ENCODE peak calls at places on chromosomes 13 and 19, in seven cellular contexts. D is stomach, A is fibroblast of lung, I is tibial nerve, Z is gastrocnemius medialis, P is brain microvascular endothelial cell, R is SJSA1. J is an unnamed sample. For H3K27me3, the result is how much of the 10 kb centered on the place peaks cover.

GRCh38 chr13:46804391-46804815 is 7.4 kb upstream of the ESD start:
- DNase-seq in R (peak), A (peak), I (no peak), Z (no peak), P (peak), D (no peak), J (no peak)

GRCh38 chr19:17109962-17110598 is 34.5 kb downstream of the MYO9B start:
- DNase-seq in P (no peak), D (peak), I (peak), R (no peak), Z (peak), A (no peak), J (no peak)

GRCh38 chr19:17737690-17738153 is 13.6 kb upstream of the FCHO1 start:
- DNase-seq in R (no peak), I (no peak), A (peak), P (no peak), Z (no peak), D (no peak), J (no peak)

GRCh38 chr19:18278521-18279265 is 2.7 kb downstream of the JUND start:
- DNase-seq in P (peak), Z (no peak), A (no peak), I (no peak), D (peak), R (no peak), J (no peak)

GRCh38 chr13:113179374-113180230 is 21.2 kb downstream of the PROZ start:
- DNase-seq in D (no peak), P (peak), Z (no peak), R (peak), I (no peak), A (peak), J (no peak)

GRCh38 chr13:56187331-56187730 is 953.4 kb upstream of the PRR20A start:
- DNase-seq in P (no peak), A (no peak), Z (no peak), D (no peak), I (no peak), R (no peak), J (peak)

GRCh38 chr19:30556230-30556711 is 184.1 kb downstream of the ZNF536 start:
- DNase-seq in P (no peak), I (no peak), Z (no peak), A (no peak), R (no peak), D (no peak), J (no peak)

GRCh38 chr13:45827318-45827717 is 24.2 kb downstream of the SIAH3 start:
- DNase-seq in R (no peak), A (no peak), I (no peak), Z (no peak), P (no peak), D (no peak), J (no peak)

GRCh38 chr13:94217370-94217769 is 262.1 kb downstream of the DCT start:
- DNase-seq in A (no peak), P (peak), D (no peak), Z (no peak), R (no peak), I (no peak), J (no peak)

GRCh38 chr19:10258080-10258710 is 6.2 kb downstream of the MRPL4 start:
- DNase-seq in Z (no peak), I (no peak), D (no peak), A (no peak), R (no peak), P (no peak), J (no peak)

GRCh38 chr19:40304306-40304705 is 19.2 kb upstream of the AKT2 start:
- DNase-seq in R (no peak), A (no peak), Z (no peak), I (no peak), D (no peak), P (no peak), J (peak)

GRCh38 chr19:41995959-41996797 is 2.1 kb upstream of the ATP1A3 start:
- DNase-seq in R (no peak), P (no peak), D (no peak), I (no peak), A (no peak), Z (no peak), J (no peak)

GRCh38 chr19:31214086-31214485 is 135.2 kb downstream of the TSHZ3 start:
- DNase-seq in A (peak), I (no peak), D (peak), R (peak), Z (peak), P (peak), J (peak)

GRCh38 chr19:16168465-16169081 is 4.8 kb downstream of the CIB3 start:
- DNase-seq in A (no peak), I (no peak), D (no peak), Z (no peak), R (no peak), P (peak), J (no peak)

GRCh38 chr19:23474761-23475160 is 79.5 kb upstream of the ZNF91 start:
- DNase-seq in I (no peak), P (no peak), R (no peak), D (no peak), Z (no peak), A (no peak), J (no peak)

GRCh38 chr13:51453308-51453958 is 597 bp upstream of the INTS6 start:
- DNase-seq in R (peak), Z (no peak), D (no peak), I (peak), A (no peak), P (peak), J (peak)

GRCh38 chr13:31001647-31002046 is 69.2 kb downstream of the TEX26 start:
- DNase-seq in Z (no peak), P (peak), D (no peak), A (no peak), R (no peak), I (no peak), J (no peak)

GRCh38 chr19:10690351-10690781 is 10.9 kb upstream of the QTRT1 start:
- DNase-seq in A (peak), R (no peak), P (peak), D (peak), I (no peak), Z (no peak), J (no peak)

GRCh38 chr13:109274188-109274821 is 512.1 kb downstream of the IRS2 start:
- DNase-seq in I (no peak), A (peak), R (peak), P (peak), Z (no peak), D (no peak), J (no peak)

GRCh38 chr19:55304279-55304978 is 20.6 kb downstream of the BRSK1 start:
- DNase-seq in A (peak), I (no peak), Z (peak), D (peak), R (no peak), P (no peak), J (peak)

GRCh38 chr19:10111405-10111811 is at the start of gene P2RY11:
- DNase-seq in R (no peak), P (no peak), I (no peak), A (no peak), Z (no peak), D (no peak), J (no peak)

GRCh38 chr13:86006317-86006716 is 207.1 kb upstream of the SLITRK6 start:
- DNase-seq in D (no peak), R (no peak), I (no peak), Z (no peak), P (no peak), A (no peak), J (no peak)

GRCh38 chr13:85313761-85314503 is 485.3 kb downstream of the SLITRK6 start:
- DNase-seq in D (no peak), P (peak), Z (no peak), I (no peak), R (peak), A (peak), J (no peak)

GRCh38 chr13:51534075-51534817 is 50.0 kb upstream of the WDFY2 start:
- DNase-seq in D (peak), R (no peak), I (no peak), P (no peak), A (no peak), Z (peak), J (no peak)

GRCh38 chr19:55489711-55490477 is 1.7 kb downstream of the SSC5D start:
- DNase-seq in A (no peak), D (no peak), R (no peak), I (no peak), Z (no peak), P (no peak), J (no peak)

GRCh38 chr13:92500192-92500591 is 726.4 kb upstream of the GPC6 start:
- DNase-seq in P (no peak), Z (no peak), I (no peak), A (no peak), D (no peak), R (no peak), J (no peak)

GRCh38 chr13:110652231-110652730 is 36.9 kb downstream of the NAXD start:
- DNase-seq in R (peak), A (no peak), I (no peak), Z (no peak), P (no peak), D (no peak), J (no peak)

GRCh38 chr19:50696065-50696425 is 23.6 kb downstream of the SHANK1 start:
- DNase-seq in D (no peak), I (no peak), A (no peak), P (no peak), Z (no peak), R (no peak), J (no peak)
- H3K27me3 ChIP-seq in D (half or more), I (half or more), A (under half), P (under half), Z (under half), R (under half), J (under half)

GRCh38 chr13:76879211-76879875 is 6.9 kb downstream of the KCTD12 start:
- DNase-seq in A (peak), Z (peak), P (peak), D (peak), R (no peak), I (no peak), J (peak)
- H3K4me3 ChIP-seq in A (no peak), Z (no peak), P (no peak), D (no peak), R (no peak), I (peak), J (no peak)

GRCh38 chr19:44254496-44254895 is 5.2 kb upstream of the ZNF233 start:
- DNase-seq in P (no peak), I (no peak), R (no peak), Z (no peak), D (no peak), A (no peak), J (no peak)
- H3K27ac ChIP-seq in P (no peak), I (no peak), R (no peak), Z (no peak), D (no peak), A (no peak), J (no peak)

DNA sequence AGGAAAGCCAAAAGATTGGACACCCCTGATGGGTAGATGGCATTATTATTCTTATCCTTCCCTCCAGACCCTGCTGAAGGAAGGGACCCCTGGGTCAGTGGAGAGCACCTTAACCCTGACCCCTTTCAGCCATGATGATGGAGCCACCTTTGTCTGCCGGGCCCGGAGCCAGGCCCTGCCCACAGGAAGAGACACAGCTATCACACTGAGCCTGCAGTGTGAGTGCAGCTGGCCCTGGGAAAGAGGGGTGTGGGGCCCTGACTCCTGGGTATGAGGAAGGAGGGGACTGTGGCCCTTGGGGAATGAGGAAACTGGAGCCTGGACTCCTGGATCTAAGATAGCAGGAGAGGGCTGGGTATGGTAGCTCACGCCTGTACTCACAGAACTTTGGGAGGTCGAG is 2.7 kb downstream of the KIRREL2 start:
- DNase-seq in R (no peak), A (no peak), I (no peak), Z (no peak), P (no peak), D (no peak), J (no peak)
- H3K27me3 ChIP-seq in R (half or more), A (half or more), I (half or more), Z (half or more), P (under half), D (half or more), J (under half)

GRCh38 chr19:13370948-13371347 is 135.3 kb downstream of the CACNA1A start:
- DNase-seq in Z (no peak), P (no peak), D (no peak), A (no peak), I (no peak), R (no peak), J (no peak)
- H3K4me3 ChIP-seq in Z (no peak), P (no peak), D (no peak), A (no peak), I (no peak), R (no peak), J (no peak)

J was measured in aorta.